ENCODE peak calls at places on chromosomes 12 and 14, in ten cellular contexts. R, M, O, T, G, B, E, Q, N and I are unnamed samples.

GRCh38 chr12:126547905-126548304 is 1482.7 kb downstream of the AACS start:
- DNase-seq in R (no peak), M (no peak), O (no peak), T (no peak), G (no peak), B (no peak), E (peak), Q (no peak), N (no peak), I (no peak)

GRCh38 chr12:116183741-116184141 is 93.8 kb downstream of the MED13L start:
- DNase-seq in R (no peak), M (no peak), O (no peak), T (no peak), G (no peak), B (no peak), E (peak), Q (no peak), N (no peak), I (no peak)

GRCh38 chr14:75432406-75432805 is 4.6 kb downstream of the JDP2 start:
- DNase-seq in R (no peak), M (no peak), O (no peak), T (no peak), G (no peak), B (no peak), E (no peak), Q (no peak), N (no peak), I (peak)

GRCh38 chr12:24814379-24815086 is 134.4 kb downstream of the BCAT1 start:
- DNase-seq in R (no peak), M (no peak), O (no peak), T (no peak), G (no peak), B (no peak), E (no peak), Q (no peak), N (no peak), I (no peak)

GRCh38 chr14:72771561-72771960 is 122.3 kb downstream of the DPF3 start:
- DNase-seq in R (no peak), M (no peak), O (no peak), T (no peak), G (no peak), B (no peak), E (no peak), Q (no peak), N (no peak), I (no peak)

GRCh38 chr12:131688131-131688844 is 22.6 kb upstream of the SFSWAP start:
- DNase-seq in R (no peak), M (no peak), O (no peak), T (no peak), G (no peak), B (no peak), E (no peak), Q (no peak), N (no peak), I (no peak)

GRCh38 chr12:38898001-38898684 is 7.2 kb downstream of the CPNE8 start:
- DNase-seq in R (no peak), M (no peak), O (no peak), T (no peak), G (no peak), B (no peak), E (no peak), Q (peak), N (no peak), I (peak)

GRCh38 chr14:73764881-73765280 is 50.7 kb upstream of the PNMA1 start:
- DNase-seq in R (no peak), M (no peak), O (peak), T (peak), G (no peak), B (no peak), E (no peak), Q (no peak), N (no peak), I (no peak)

GRCh38 chr14:88962356-88962755 is 137.9 kb downstream of the TTC8 start:
- DNase-seq in R (no peak), M (no peak), O (no peak), T (no peak), G (no peak), B (no peak), E (no peak), Q (no peak), N (no peak), I (no peak)

GRCh38 chr12:100127766-100128508 is 14.7 kb downstream of the BLTP3B start:
- DNase-seq in R (no peak), M (no peak), O (no peak), T (no peak), G (no peak), B (peak), E (peak), Q (peak), N (peak), I (no peak)

GRCh38 chr14:98237939-98238338 is 1034.1 kb downstream of the BCL11B start:
- DNase-seq in R (no peak), M (no peak), O (no peak), T (no peak), G (no peak), B (no peak), E (no peak), Q (no peak), N (no peak), I (no peak)

GRCh38 chr12:22458301-22458917 is 85.9 kb downstream of the C2CD5 start:
- DNase-seq in R (no peak), M (no peak), O (no peak), T (no peak), G (no peak), B (no peak), E (no peak), Q (no peak), N (no peak), I (no peak)

GRCh38 chr12:4278582-4278939 is 5.0 kb downstream of the CCND2 start:
- DNase-seq in R (no peak), M (peak), O (peak), T (peak), G (no peak), B (no peak), E (no peak), Q (no peak), N (no peak), I (no peak)

GRCh38 chr14:73244541-73244940 is 7.2 kb downstream of the PAPLN start:
- DNase-seq in R (no peak), M (no peak), O (no peak), T (no peak), G (no peak), B (no peak), E (no peak), Q (no peak), N (no peak), I (no peak)

GRCh38 chr12:28882444-28882843 is 266.6 kb upstream of the FAR2 start:
- DNase-seq in R (no peak), M (no peak), O (no peak), T (no peak), G (no peak), B (no peak), E (peak), Q (no peak), N (no peak), I (no peak)

GRCh38 chr12:50353404-50353803 is 43.0 kb downstream of the FAM186A start:
- DNase-seq in R (no peak), M (no peak), O (no peak), T (no peak), G (no peak), B (no peak), E (no peak), Q (no peak), N (no peak), I (no peak)

GRCh38 chr12:13093850-13094225 is 9.6 kb downstream of the GSG1 start:
- DNase-seq in R (no peak), M (no peak), O (no peak), T (no peak), G (no peak), B (no peak), E (peak), Q (no peak), N (no peak), I (no peak)

GRCh38 chr12:3046441-3047200 is 30.6 kb upstream of the TSPAN9 start:
- DNase-seq in R (no peak), M (no peak), O (peak), T (peak), G (no peak), B (no peak), E (peak), Q (peak), N (no peak), I (no peak)

GRCh38 chr12:53097207-53097563 is 282 bp upstream of the IGFBP6 start:
- DNase-seq in R (peak), M (no peak), O (peak), T (no peak), G (no peak), B (no peak), E (peak), Q (peak), N (no peak), I (peak)

GRCh38 chr12:121916719-121917118 is 1.7 kb upstream of the CFAP251 start:
- DNase-seq in R (no peak), M (peak), O (no peak), T (peak), G (no peak), B (no peak), E (peak), Q (peak), N (no peak), I (peak)

DNA sequence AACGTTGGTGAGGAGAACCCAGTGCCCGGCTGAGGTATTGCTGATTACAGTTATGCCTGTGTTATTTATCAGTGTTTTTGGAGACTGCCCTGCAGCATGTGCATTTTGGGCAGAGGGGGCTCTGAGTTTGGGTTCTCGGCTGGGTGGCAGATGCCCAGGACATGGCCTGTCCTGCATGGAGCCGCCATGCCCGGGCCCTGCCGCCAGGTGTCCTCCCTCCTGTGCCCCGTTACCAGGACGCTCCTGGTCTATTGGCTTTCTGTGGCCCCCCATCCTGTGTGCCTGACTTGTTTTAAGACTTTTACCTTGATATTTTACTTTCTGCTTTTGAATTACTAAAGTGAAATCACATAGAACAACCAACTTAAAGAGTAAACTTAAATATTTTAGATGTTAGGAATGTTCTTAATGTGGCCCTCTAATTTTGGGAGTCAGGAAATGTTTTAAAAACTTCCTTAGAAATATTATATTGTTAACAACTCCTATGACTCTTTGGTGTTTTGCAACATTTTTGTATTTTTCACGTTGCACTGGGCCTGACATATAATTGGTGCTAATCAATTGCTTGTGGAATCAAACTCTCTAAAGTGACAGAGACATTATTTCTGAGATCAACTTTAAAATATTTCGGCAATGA is 51.8 kb downstream of the PRIMA1 start:
- DNase-seq in R (no peak), M (peak), O (no peak), T (no peak), G (no peak), B (peak), E (no peak), Q (no peak), N (no peak), I (peak)
- TF ChIP-seq CTCF in R (no peak), M (peak), O (peak), T (peak), G (no peak), B (peak), E (no peak), Q (peak), N (no peak), I (peak)

DNA sequence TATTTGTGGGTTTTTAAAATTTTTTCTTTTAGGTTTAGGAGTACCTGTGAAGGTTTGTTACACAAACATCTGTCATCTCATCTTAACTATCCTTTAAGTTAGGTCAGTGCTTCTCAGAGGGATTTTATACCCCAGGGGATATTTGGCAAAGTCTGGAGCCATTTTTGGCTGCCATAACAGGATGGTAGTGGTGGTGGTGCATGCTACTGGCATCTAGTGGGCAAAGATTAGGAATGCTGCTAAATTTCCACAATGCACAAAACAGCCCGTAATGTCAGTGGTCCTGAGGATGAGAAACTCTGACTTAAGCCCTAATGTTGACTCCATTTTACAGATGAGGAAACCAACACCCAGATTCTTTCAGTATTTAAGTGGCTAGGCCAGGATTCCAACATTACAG is 85.2 kb upstream of the MYF6 start:
- DNase-seq in R (no peak), M (no peak), O (no peak), T (no peak), G (no peak), B (no peak), E (peak), Q (peak), N (no peak), I (no peak)
- TF ChIP-seq CTCF in R (no peak), M (no peak), O (no peak), T (no peak), G (peak), B (no peak), E (peak), Q (peak), N (peak), I (peak)

GRCh38 chr12:67428431-67428830 is 159.3 kb downstream of the CAND1 start:
- DNase-seq in R (no peak), M (no peak), O (no peak), T (no peak), G (no peak), B (peak), E (no peak), Q (no peak), N (no peak), I (no peak)

GRCh38 chr12:67433393-67434175 is 164.4 kb downstream of the CAND1 start:
- DNase-seq in R (no peak), M (no peak), O (no peak), T (no peak), G (no peak), B (no peak), E (peak), Q (peak), N (no peak), I (no peak)

GRCh38 chr12:67431436-67432049 is 162.4 kb downstream of the CAND1 start:
- DNase-seq in R (no peak), M (no peak), O (no peak), T (no peak), G (no peak), B (no peak), E (peak), Q (peak), N (no peak), I (no peak)

GRCh38 chr12:67427336-67427735 is 158.2 kb downstream of the CAND1 start:
- DNase-seq in R (no peak), M (no peak), O (no peak), T (no peak), G (no peak), B (no peak), E (no peak), Q (no peak), N (no peak), I (no peak)

GRCh38 chr12:67430708-67431335 is 161.7 kb downstream of the CAND1 start:
- DNase-seq in R (no peak), M (no peak), O (peak), T (peak), G (no peak), B (no peak), E (peak), Q (peak), N (no peak), I (no peak)
- TF ChIP-seq CTCF in R (peak), M (no peak), O (peak), T (peak), G (no peak), B (no peak), E (peak), Q (peak), N (no peak), I (peak)

GRCh38 chr12:95533985-95534384 is 17.3 kb downstream of the USP44 start:
- DNase-seq in R (no peak), M (no peak), O (no peak), T (no peak), G (no peak), B (no peak), E (no peak), Q (no peak), N (no peak), I (no peak)
- TF ChIP-seq CTCF in R (no peak), M (no peak), O (no peak), T (no peak), G (no peak), B (no peak), E (no peak), Q (no peak), N (no peak), I (no peak)